ENCODE peak calls at places on chromosomes 2 and 18, in seven cellular contexts. One of them, this sample, is unnamed.

GRCh38 chr18:10230072-10230471 is 224.4 kb upstream of the APCDD1 start:
- DNase-seq in stimulated activated naive B cell treated with anti-CD40 and anti-IgM and Interleukin-4, amounts not matched to agents 10 μg/mL and 1 μg/mL and 100 μg/mL, for 72 hours: no peak
- DNase-seq in breast epithelium: no peak
- DNase-seq in BE2C: peak; percentile 6
- DNase-seq in CD4-positive, CD25-positive, alpha-beta regulatory T cell: no peak
- DNase-seq in HT1080: peak; percentile 93
- DNase-seq in NCI-H1417: no peak
- DNase-seq in this sample: no peak

GRCh38 chr2:144201126-144201525 is 318.8 kb downstream of the ZEB2 start:
- DNase-seq in stimulated activated naive B cell treated with anti-CD40 and anti-IgM and Interleukin-4, amounts not matched to agents 10 μg/mL and 1 μg/mL and 100 μg/mL, for 72 hours: no peak
- DNase-seq in breast epithelium: no peak
- DNase-seq in BE2C: no peak
- DNase-seq in CD4-positive, CD25-positive, alpha-beta regulatory T cell: no peak
- DNase-seq in HT1080: no peak
- DNase-seq in NCI-H1417: no peak
- DNase-seq in this sample: no peak

GRCh38 chr2:144325086-144325485 is 194.8 kb downstream of the ZEB2 start:
- DNase-seq in stimulated activated naive B cell treated with anti-CD40 and anti-IgM and Interleukin-4, amounts not matched to agents 10 μg/mL and 1 μg/mL and 100 μg/mL, for 72 hours: no peak
- DNase-seq in breast epithelium: no peak
- DNase-seq in BE2C: no peak
- DNase-seq in CD4-positive, CD25-positive, alpha-beta regulatory T cell: peak; percentile 46
- DNase-seq in HT1080: no peak
- DNase-seq in NCI-H1417: no peak
- DNase-seq in this sample: peak; percentile 63

GRCh38 chr2:130354135-130354420 is 1.8 kb upstream of the PTPN18 start:
- DNase-seq in stimulated activated naive B cell treated with anti-CD40 and anti-IgM and Interleukin-4, amounts not matched to agents 10 μg/mL and 1 μg/mL and 100 μg/mL, for 72 hours: no peak
- DNase-seq in breast epithelium: no peak
- DNase-seq in BE2C: no peak
- DNase-seq in CD4-positive, CD25-positive, alpha-beta regulatory T cell: no peak
- DNase-seq in HT1080: no peak
- DNase-seq in NCI-H1417: no peak
- DNase-seq in this sample: no peak

GRCh38 chr2:233821709-233822100 is 32.6 kb downstream of the HJURP start:
- DNase-seq in stimulated activated naive B cell treated with anti-CD40 and anti-IgM and Interleukin-4, amounts not matched to agents 10 μg/mL and 1 μg/mL and 100 μg/mL, for 72 hours: no peak
- DNase-seq in breast epithelium: no peak
- DNase-seq in BE2C: no peak
- DNase-seq in CD4-positive, CD25-positive, alpha-beta regulatory T cell: no peak
- DNase-seq in HT1080: no peak
- DNase-seq in NCI-H1417: no peak
- DNase-seq in this sample: no peak

GRCh38 chr2:241686649-241687425 is at the start of gene DTYMK:
- DNase-seq in stimulated activated naive B cell treated with anti-CD40 and anti-IgM and Interleukin-4, amounts not matched to agents 10 μg/mL and 1 μg/mL and 100 μg/mL, for 72 hours: peak; percentile 95
- DNase-seq in breast epithelium: peak; percentile 94
- DNase-seq in BE2C: peak; percentile 98
- DNase-seq in CD4-positive, CD25-positive, alpha-beta regulatory T cell: peak; percentile 97
- DNase-seq in HT1080: peak; percentile 96
- DNase-seq in NCI-H1417: peak; percentile 97
- DNase-seq in this sample: peak; percentile 74

GRCh38 chr18:79348066-79348465 is 47.7 kb upstream of the NFATC1 start:
- DNase-seq in stimulated activated naive B cell treated with anti-CD40 and anti-IgM and Interleukin-4, amounts not matched to agents 10 μg/mL and 1 μg/mL and 100 μg/mL, for 72 hours: no peak
- DNase-seq in breast epithelium: no peak
- DNase-seq in BE2C: no peak
- DNase-seq in CD4-positive, CD25-positive, alpha-beta regulatory T cell: no peak
- DNase-seq in HT1080: peak; percentile 40
- DNase-seq in NCI-H1417: no peak
- DNase-seq in this sample: no peak

GRCh38 chr2:239035361-239035814 is 187.5 kb downstream of the TWIST2 start:
- DNase-seq in stimulated activated naive B cell treated with anti-CD40 and anti-IgM and Interleukin-4, amounts not matched to agents 10 μg/mL and 1 μg/mL and 100 μg/mL, for 72 hours: peak; percentile 36
- DNase-seq in breast epithelium: no peak
- DNase-seq in BE2C: peak; percentile 69
- DNase-seq in CD4-positive, CD25-positive, alpha-beta regulatory T cell: peak; percentile 56
- DNase-seq in HT1080: no peak
- DNase-seq in NCI-H1417: peak; percentile 42
- DNase-seq in this sample: no peak

GRCh38 chr18:79397830-79398761 is 2.4 kb downstream of the NFATC1 start:
- DNase-seq in stimulated activated naive B cell treated with anti-CD40 and anti-IgM and Interleukin-4, amounts not matched to agents 10 μg/mL and 1 μg/mL and 100 μg/mL, for 72 hours: no peak
- DNase-seq in breast epithelium: no peak
- DNase-seq in BE2C: no peak
- DNase-seq in CD4-positive, CD25-positive, alpha-beta regulatory T cell: no peak
- DNase-seq in HT1080: no peak
- DNase-seq in NCI-H1417: no peak
- DNase-seq in this sample: no peak

GRCh38 chr2:16487686-16488085 is 177.9 kb downstream of the CYRIA start:
- DNase-seq in stimulated activated naive B cell treated with anti-CD40 and anti-IgM and Interleukin-4, amounts not matched to agents 10 μg/mL and 1 μg/mL and 100 μg/mL, for 72 hours: no peak
- DNase-seq in breast epithelium: no peak
- DNase-seq in BE2C: peak; percentile 34
- DNase-seq in CD4-positive, CD25-positive, alpha-beta regulatory T cell: no peak
- DNase-seq in HT1080: peak; percentile 17
- DNase-seq in NCI-H1417: peak; percentile 33
- DNase-seq in this sample: no peak

GRCh38 chr2:224268441-224268840 is 133.5 kb downstream of the FAM124B start:
- DNase-seq in stimulated activated naive B cell treated with anti-CD40 and anti-IgM and Interleukin-4, amounts not matched to agents 10 μg/mL and 1 μg/mL and 100 μg/mL, for 72 hours: no peak
- DNase-seq in breast epithelium: no peak
- DNase-seq in BE2C: no peak
- DNase-seq in CD4-positive, CD25-positive, alpha-beta regulatory T cell: no peak
- DNase-seq in HT1080: peak; percentile 59
- DNase-seq in NCI-H1417: peak; percentile 49
- DNase-seq in this sample: no peak

GRCh38 chr2:37376421-37377186 is 32.2 kb downstream of the QPCT start:
- DNase-seq in stimulated activated naive B cell treated with anti-CD40 and anti-IgM and Interleukin-4, amounts not matched to agents 10 μg/mL and 1 μg/mL and 100 μg/mL, for 72 hours: peak; percentile 39
- DNase-seq in breast epithelium: no peak
- DNase-seq in BE2C: no peak
- DNase-seq in CD4-positive, CD25-positive, alpha-beta regulatory T cell: peak; percentile 59
- DNase-seq in HT1080: peak; percentile 20
- DNase-seq in NCI-H1417: no peak
- DNase-seq in this sample: peak; percentile 78

GRCh38 chr2:232980683-232981082 is 32.4 kb downstream of the NGEF start:
- DNase-seq in stimulated activated naive B cell treated with anti-CD40 and anti-IgM and Interleukin-4, amounts not matched to agents 10 μg/mL and 1 μg/mL and 100 μg/mL, for 72 hours: no peak
- DNase-seq in breast epithelium: peak; percentile 20
- DNase-seq in BE2C: no peak
- DNase-seq in CD4-positive, CD25-positive, alpha-beta regulatory T cell: no peak
- DNase-seq in HT1080: peak; percentile 58
- DNase-seq in NCI-H1417: no peak
- DNase-seq in this sample: no peak

GRCh38 chr2:96868555-96869280 is 1.2 kb downstream of the SEMA4C start:
- DNase-seq in stimulated activated naive B cell treated with anti-CD40 and anti-IgM and Interleukin-4, amounts not matched to agents 10 μg/mL and 1 μg/mL and 100 μg/mL, for 72 hours: peak; percentile 41
- DNase-seq in breast epithelium: peak; percentile 80
- DNase-seq in BE2C: peak; percentile 84
- DNase-seq in CD4-positive, CD25-positive, alpha-beta regulatory T cell: peak; percentile 43
- DNase-seq in HT1080: peak; percentile 75
- DNase-seq in NCI-H1417: peak; percentile 85
- DNase-seq in this sample: peak; percentile 33

GRCh38 chr2:171433763-171434670 is at the start of the genes DCAF17 and METTL8:
- DNase-seq in stimulated activated naive B cell treated with anti-CD40 and anti-IgM and Interleukin-4, amounts not matched to agents 10 μg/mL and 1 μg/mL and 100 μg/mL, for 72 hours: peak; percentile 96
- DNase-seq in breast epithelium: peak; percentile 93
- DNase-seq in BE2C: peak; percentile 91
- DNase-seq in CD4-positive, CD25-positive, alpha-beta regulatory T cell: peak; percentile 93
- DNase-seq in HT1080: peak; percentile 99
- DNase-seq in NCI-H1417: peak; percentile 87
- DNase-seq in this sample: peak; percentile 94

GRCh38 chr2:99085400-99085799 is 56.1 kb upstream of the C2orf15 start:
- DNase-seq in stimulated activated naive B cell treated with anti-CD40 and anti-IgM and Interleukin-4, amounts not matched to agents 10 μg/mL and 1 μg/mL and 100 μg/mL, for 72 hours: no peak
- DNase-seq in breast epithelium: no peak
- DNase-seq in BE2C: no peak
- DNase-seq in CD4-positive, CD25-positive, alpha-beta regulatory T cell: peak; percentile 24
- DNase-seq in HT1080: peak; percentile 8
- DNase-seq in NCI-H1417: peak; percentile 29
- DNase-seq in this sample: no peak

GRCh38 chr2:68832161-68832869 is 38.9 kb downstream of the BMP10 start:
- DNase-seq in stimulated activated naive B cell treated with anti-CD40 and anti-IgM and Interleukin-4, amounts not matched to agents 10 μg/mL and 1 μg/mL and 100 μg/mL, for 72 hours: peak; percentile 73
- DNase-seq in breast epithelium: no peak
- DNase-seq in BE2C: no peak
- DNase-seq in CD4-positive, CD25-positive, alpha-beta regulatory T cell: no peak
- DNase-seq in HT1080: peak; percentile 92
- DNase-seq in NCI-H1417: no peak
- DNase-seq in this sample: peak; percentile 31

GRCh38 chr18:52546686-52547346 is 206.8 kb downstream of the DCC start:
- DNase-seq in stimulated activated naive B cell treated with anti-CD40 and anti-IgM and Interleukin-4, amounts not matched to agents 10 μg/mL and 1 μg/mL and 100 μg/mL, for 72 hours: no peak
- DNase-seq in breast epithelium: no peak
- DNase-seq in BE2C: no peak
- DNase-seq in CD4-positive, CD25-positive, alpha-beta regulatory T cell: no peak
- DNase-seq in HT1080: no peak
- DNase-seq in NCI-H1417: no peak
- DNase-seq in this sample: no peak

GRCh38 chr2:78999410-78999809 is 26.1 kb upstream of the REG3G start:
- DNase-seq in stimulated activated naive B cell treated with anti-CD40 and anti-IgM and Interleukin-4, amounts not matched to agents 10 μg/mL and 1 μg/mL and 100 μg/mL, for 72 hours: no peak
- DNase-seq in breast epithelium: no peak
- DNase-seq in BE2C: no peak
- DNase-seq in CD4-positive, CD25-positive, alpha-beta regulatory T cell: no peak
- DNase-seq in HT1080: peak; percentile 13
- DNase-seq in NCI-H1417: peak; percentile 25
- DNase-seq in this sample: no peak

GRCh38 chr18:58554404-58554803 is 74.5 kb downstream of the ALPK2 start:
- DNase-seq in stimulated activated naive B cell treated with anti-CD40 and anti-IgM and Interleukin-4, amounts not matched to agents 10 μg/mL and 1 μg/mL and 100 μg/mL, for 72 hours: no peak
- DNase-seq in breast epithelium: no peak
- DNase-seq in BE2C: no peak
- DNase-seq in CD4-positive, CD25-positive, alpha-beta regulatory T cell: no peak
- DNase-seq in HT1080: no peak
- DNase-seq in NCI-H1417: no peak
- DNase-seq in this sample: no peak

GRCh38 chr2:69946351-69947077 is 14.9 kb downstream of the ASPRV1 start:
- DNase-seq in stimulated activated naive B cell treated with anti-CD40 and anti-IgM and Interleukin-4, amounts not matched to agents 10 μg/mL and 1 μg/mL and 100 μg/mL, for 72 hours: no peak
- DNase-seq in breast epithelium: no peak
- DNase-seq in BE2C: no peak
- DNase-seq in CD4-positive, CD25-positive, alpha-beta regulatory T cell: peak; percentile 58
- DNase-seq in HT1080: peak; percentile 85
- DNase-seq in NCI-H1417: no peak
- DNase-seq in this sample: peak; percentile 30

GRCh38 chr2:201559067-201559710 is 84.1 kb downstream of the TMEM237 start:
- DNase-seq in stimulated activated naive B cell treated with anti-CD40 and anti-IgM and Interleukin-4, amounts not matched to agents 10 μg/mL and 1 μg/mL and 100 μg/mL, for 72 hours: no peak
- DNase-seq in breast epithelium: no peak
- DNase-seq in BE2C: peak; percentile 43
- DNase-seq in CD4-positive, CD25-positive, alpha-beta regulatory T cell: no peak
- DNase-seq in HT1080: no peak
- DNase-seq in NCI-H1417: no peak
- DNase-seq in this sample: no peak

This sample was measured in GM12878.